ENCODE peak calls at places on chromosomes 13 and 19, in eight cellular contexts. Z is uterus, E is breast epithelium, S is tibial artery, L is cardiac muscle cell, D is endothelial cell of umbilical vein, M is foreskin fibroblast, P is HFF-Myc. W is an unnamed sample.

GRCh38 chr19:389935-390289 is 19.0 kb downstream of the C2CD4C start:
- DNase-seq in Z (no peak), E (no peak), S (no peak), M (no peak), L (no peak), D (no peak), P (no peak), W (no peak)

GRCh38 chr13:107799001-107799400 is 416.3 kb downstream of the LIG4 start:
- DNase-seq in S (no peak), M (no peak), L (no peak), Z (no peak), E (no peak), D (peak; percentile 8), P (no peak), W (no peak)

GRCh38 chr13:45859682-45860081 is 8.1 kb upstream of the SIAH3 start:
- DNase-seq in S (no peak), P (no peak), M (no peak), Z (no peak), D (no peak), L (peak; percentile 24), E (no peak), W (no peak)

GRCh38 chr19:22116760-22117159 is 64.5 kb downstream of the ZNF257 start:
- DNase-seq in D (no peak), Z (no peak), S (no peak), E (no peak), L (no peak), M (no peak), P (no peak), W (no peak)

GRCh38 chr13:50685491-50685890 is 158.0 kb downstream of the DLEU7 start:
- DNase-seq in D (peak; percentile 97), M (peak; percentile 37), S (peak; percentile 74), Z (peak; percentile 30), P (no peak), L (peak; percentile 43), E (peak; percentile 44), W (no peak)

GRCh38 chr19:47305309-47305751 is 4.3 kb upstream of the C5AR1 start:
- DNase-seq in D (peak; percentile 58), M (peak; percentile 97), E (no peak), L (peak; percentile 62), Z (peak; percentile 69), S (peak; percentile 71), P (peak; percentile 96), W (peak; percentile 41)

GRCh38 chr13:99251908-99252307 is 6.3 kb downstream of the GPR18 start:
- DNase-seq in M (no peak), S (no peak), P (no peak), D (no peak), E (no peak), Z (no peak), L (no peak), W (no peak)

GRCh38 chr13:114017028-114017630 is 43.3 kb upstream of the C13orf46 start:
- DNase-seq in S (no peak), Z (no peak), D (no peak), L (no peak), E (no peak), P (no peak), M (peak; percentile 42), W (no peak)

GRCh38 chr13:92768592-92768991 is 458.0 kb upstream of the GPC6 start:
- DNase-seq in P (no peak), Z (no peak), S (no peak), L (no peak), E (no peak), D (no peak), M (no peak), W (no peak)

GRCh38 chr13:32391101-32391620 is 36.8 kb downstream of the N4BP2L1 start:
- DNase-seq in Z (no peak), S (no peak), E (no peak), L (no peak), M (no peak), D (no peak), P (no peak), W (no peak)

GRCh38 chr19:7535993-7536685 is 622 bp downstream of the PNPLA6 start:
- DNase-seq in P (no peak), E (no peak), M (no peak), Z (no peak), D (no peak), L (no peak), S (no peak), W (no peak)

GRCh38 chr19:38838208-38838985 is 6.8 kb upstream of the ECH1 start:
- DNase-seq in E (peak; percentile 70), L (no peak), M (no peak), P (no peak), Z (no peak), S (no peak), D (no peak), W (no peak)

GRCh38 chr13:68944272-68944671 is 1163.4 kb upstream of the ATXN8OS start:
- DNase-seq in L (no peak), S (no peak), E (no peak), M (no peak), P (no peak), D (no peak), Z (no peak), W (no peak)

GRCh38 chr19:30277941-30278881 is 94.0 kb upstream of the ZNF536 start:
- DNase-seq in E (no peak), M (no peak), Z (no peak), D (no peak), S (no peak), P (no peak), L (no peak), W (no peak)

GRCh38 chr13:99357149-99357596 is 50.0 kb upstream of the GPR183 start:
- DNase-seq in Z (no peak), S (no peak), E (no peak), P (no peak), D (peak; percentile 96), L (no peak), M (peak; percentile 25), W (peak; percentile 34)

DNA sequence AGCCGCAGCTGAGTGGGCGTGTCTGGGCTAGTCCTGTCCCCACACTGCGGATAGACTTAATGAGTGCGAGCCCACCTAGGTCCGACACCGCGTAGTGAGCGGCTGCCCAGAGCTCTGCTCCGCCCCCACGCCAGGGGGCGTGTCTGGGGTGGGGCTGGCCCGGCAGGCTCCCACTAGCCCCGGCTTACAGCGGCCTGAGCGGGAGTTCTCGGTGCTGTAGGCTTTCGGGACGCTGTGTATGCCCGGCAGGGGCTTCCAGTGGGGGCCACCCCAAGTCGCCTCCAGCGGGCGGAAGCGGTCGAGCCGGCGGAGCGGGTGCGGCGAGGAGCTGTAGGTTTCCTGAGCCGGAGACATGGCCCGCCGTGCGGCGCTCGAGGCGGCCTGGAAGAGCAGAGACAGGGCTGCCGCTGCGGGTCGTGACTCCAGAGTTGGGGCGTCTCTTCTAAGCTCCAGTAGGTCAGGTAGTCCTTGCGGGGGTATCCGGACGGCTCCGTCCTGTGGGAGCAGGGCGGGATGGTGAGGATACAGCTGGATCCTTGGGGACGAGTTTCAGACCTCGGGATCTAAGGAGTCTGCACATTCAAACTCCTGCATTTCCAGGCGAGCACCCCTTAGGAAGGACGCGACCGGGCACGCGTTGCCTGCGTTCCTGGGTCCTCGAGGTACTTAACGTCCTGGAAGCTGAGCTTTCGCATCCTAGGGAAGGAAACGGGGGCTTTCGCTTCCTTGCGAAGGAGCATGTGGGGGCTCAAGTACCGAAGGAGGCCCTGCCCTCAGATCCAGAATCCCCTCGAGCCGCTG is 1.2 kb downstream of the CGB7 start:
- DNase-seq in S (peak; percentile 49), Z (peak; percentile 28), D (peak; percentile 62), E (peak; percentile 33), M (peak; percentile 75), P (no peak), L (peak; percentile 69), W (no peak)
- TF ChIP-seq CTCF in S (peak; percentile 25), Z (peak; percentile 23), D (peak; percentile 41), E (no peak), M (peak; percentile 21), P (peak; percentile 30), L (peak; percentile 31), W (peak; percentile 46)

GRCh38 chr13:111175948-111176347 is 60.8 kb downstream of the ARHGEF7 start:
- DNase-seq in D (no peak), E (no peak), L (no peak), M (no peak), S (no peak), Z (no peak), P (no peak), W (no peak)

GRCh38 chr13:111176421-111176820 is 61.3 kb downstream of the ARHGEF7 start:
- DNase-seq in M (no peak), S (no peak), P (no peak), E (no peak), L (no peak), D (no peak), Z (no peak), W (no peak)

GRCh38 chr13:111178417-111178816 is 63.3 kb downstream of the ARHGEF7 start:
- DNase-seq in E (no peak), Z (no peak), S (no peak), D (no peak), M (no peak), L (no peak), P (no peak), W (no peak)

GRCh38 chr13:111177803-111178389 is 62.8 kb downstream of the ARHGEF7 start:
- DNase-seq in M (peak; percentile 42), E (no peak), P (no peak), L (no peak), S (no peak), Z (no peak), D (peak; percentile 82), W (peak; percentile 70)

GRCh38 chr13:111177081-111177711 is 62.1 kb downstream of the ARHGEF7 start:
- DNase-seq in Z (peak; percentile 32), D (peak; percentile 95), L (peak; percentile 19), E (peak; percentile 27), S (peak; percentile 40), M (peak; percentile 17), P (no peak), W (no peak)
- H3K4me3 ChIP-seq in Z (no peak overlapping the region), D (no peak overlapping the region), L (no peak overlapping the region), E (no peak overlapping the region), S (peak overlapping the region; percentile 5), M (no peak overlapping the region), P (no peak overlapping the region), W (no peak overlapping the region)

GRCh38 chr19:13526552-13526951 is 20.3 kb upstream of the CACNA1A start:
- DNase-seq in E (no peak), D (no peak), Z (no peak), L (peak; percentile 28), S (no peak), M (peak; percentile 24), P (peak; percentile 15), W (no peak)
- TF ChIP-seq CTCF in E (no peak), D (peak; percentile 18), Z (no peak), L (peak; percentile 43), S (no peak), M (peak; percentile 19), P (peak; percentile 49), W (peak; percentile 33)

DNA sequence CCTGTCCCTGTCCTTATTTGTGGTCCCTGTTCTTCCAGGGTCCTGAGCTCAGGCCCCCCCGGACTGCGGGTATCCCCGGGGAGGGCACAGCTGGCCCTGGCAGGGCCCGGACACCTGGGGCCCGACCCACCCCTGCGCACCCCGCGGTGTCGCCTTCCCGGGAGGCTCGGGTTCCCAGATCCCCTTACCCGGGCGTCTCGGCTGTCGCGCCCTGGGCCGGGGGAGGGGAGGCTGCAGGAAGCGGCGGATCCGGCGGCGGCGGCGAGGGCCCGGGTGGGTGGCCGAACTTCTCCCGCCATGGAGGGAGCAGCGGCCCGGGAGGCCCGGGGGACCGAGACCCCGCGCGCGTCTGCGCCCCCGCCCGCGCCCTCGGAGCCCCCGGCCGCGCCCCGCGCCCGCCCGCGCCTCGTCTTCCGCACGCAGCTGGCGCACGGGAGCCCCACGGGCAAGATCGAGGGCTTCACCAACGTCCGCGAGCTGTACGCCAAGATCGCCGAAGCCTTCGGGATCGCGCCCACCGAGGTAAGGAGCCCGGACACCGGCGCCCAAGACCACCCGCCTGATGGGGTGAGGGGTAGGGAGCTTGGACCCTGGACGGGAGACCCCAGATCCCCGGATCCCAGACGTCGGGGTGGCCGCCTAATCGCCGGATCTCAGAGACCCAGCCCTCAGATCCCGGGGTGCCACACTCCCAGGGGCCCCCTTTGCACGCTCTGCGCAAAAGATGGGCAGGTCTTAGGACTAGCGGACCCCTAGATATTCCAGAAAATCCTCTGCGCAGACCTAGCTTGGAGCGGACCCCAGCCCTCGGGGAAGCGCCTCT is at the start of gene GIPC3:
- DNase-seq in E (no peak), M (no peak), S (no peak), P (no peak), Z (no peak), D (no peak), L (no peak), W (no peak)
- H3K4me3 ChIP-seq in E (peak within 1 kb of the TSS; percentile 67), M (peak within 1 kb of the TSS; percentile 15), S (peak within 1 kb of the TSS; percentile 41), P (no peak within 1 kb of the TSS), Z (no peak within 1 kb of the TSS), D (peak within 1 kb of the TSS; percentile 40), L (peak within 1 kb of the TSS; percentile 14), W (peak within 1 kb of the TSS; percentile 36)

W was measured in AG04449.